ENCODE peak calls at places on chromosomes 13 and 19, in six cellular contexts. V is IMR-90; O is adrenal gland; S is CD8-positive, alpha-beta memory T cell; B is ovary; R is PC-3. L is an unnamed sample. For H3K9me3, the result is how much of the 10 kb centered on the place peaks cover.

GRCh38 chr19:38385057-38385803 is 2.6 kb downstream of the GGN start:
- DNase-seq in B (no peak), S (no peak), V (no peak), O (no peak), R (no peak), L (no peak)

GRCh38 chr13:75556961-75557360 is 7.4 kb downstream of the UCHL3 start:
- DNase-seq in V (no peak), O (no peak), R (no peak), B (no peak), S (no peak), L (no peak)

GRCh38 chr19:36008336-36008978 is at the start of gene SYNE4:
- DNase-seq in V (no peak), B (peak), S (no peak), O (no peak), R (peak), L (no peak)

GRCh38 chr13:40407567-40407966 is 258.9 kb downstream of the FOXO1 start:
- DNase-seq in S (no peak), V (no peak), R (peak), O (no peak), B (no peak), L (no peak)

GRCh38 chr13:29909975-29910674 is 59.7 kb upstream of the UBL3 start:
- DNase-seq in B (no peak), R (peak), O (no peak), S (no peak), V (peak), L (peak)

GRCh38 chr19:5394907-5395505 is 54.4 kb upstream of the PTPRS start:
- DNase-seq in V (no peak), O (no peak), B (no peak), R (no peak), S (no peak), L (no peak)

GRCh38 chr19:56839665-56840451 is 668 bp downstream of the PEG3 start:
- DNase-seq in R (peak), B (peak), O (peak), V (no peak), S (no peak), L (no peak)

GRCh38 chr13:25939961-25940687 is 111.7 kb downstream of the SHISA2 start:
- DNase-seq in R (no peak), B (no peak), O (no peak), S (no peak), V (no peak), L (no peak)

GRCh38 chr19:18999896-19000620 is 33.3 kb downstream of the SUGP2 start:
- DNase-seq in O (no peak), S (no peak), V (peak), R (no peak), B (no peak), L (peak)

GRCh38 chr13:41905600-41906254 is 55.2 kb downstream of the VWA8 start:
- DNase-seq in R (peak), S (peak), V (peak), O (no peak), B (no peak), L (no peak)

GRCh38 chr19:29928831-29929230 is 13.2 kb upstream of the URI1 start:
- DNase-seq in R (no peak), B (no peak), S (no peak), V (no peak), O (no peak), L (no peak)

GRCh38 chr13:42992585-42993122 is 613 bp upstream of the EPSTI1 start:
- DNase-seq in V (no peak), S (peak), B (no peak), O (no peak), R (no peak), L (no peak)

GRCh38 chr13:20550799-20551198 is 16.2 kb upstream of the IFT88 start:
- DNase-seq in S (no peak), V (no peak), B (no peak), O (no peak), R (peak), L (no peak)

GRCh38 chr19:55696301-55697068 is 21.5 kb downstream of the EPN1 start:
- DNase-seq in V (no peak), O (no peak), B (no peak), R (no peak), S (no peak), L (no peak)

GRCh38 chr13:40352807-40353562 is 313.5 kb downstream of the FOXO1 start:
- DNase-seq in R (no peak), S (no peak), B (peak), V (no peak), O (peak), L (no peak)

GRCh38 chr13:34017231-34017630 is 199.3 kb downstream of the RFC3 start:
- DNase-seq in V (no peak), S (no peak), B (no peak), R (peak), O (no peak), L (no peak)

GRCh38 chr13:112943309-112944125 is 25.5 kb upstream of the MCF2L start:
- DNase-seq in S (peak), O (peak), B (peak), R (peak), V (peak), L (peak)

GRCh38 chr13:92317066-92317465 is 909.5 kb upstream of the GPC6 start:
- DNase-seq in V (peak), O (no peak), S (no peak), B (no peak), R (no peak), L (peak)

GRCh38 chr13:27311518-27312208 is 41.0 kb downstream of the RASL11A start:
- DNase-seq in B (no peak), V (no peak), O (no peak), R (no peak), S (no peak), L (no peak)

GRCh38 chr19:2491130-2491801 is 15.3 kb downstream of the GADD45B start:
- DNase-seq in O (peak), R (peak), S (no peak), V (peak), B (no peak), L (peak)

GRCh38 chr13:113921763-113922162 is 52.1 kb downstream of the C13orf46 start:
- DNase-seq in R (no peak), S (no peak), V (no peak), O (no peak), B (no peak), L (no peak)

GRCh38 chr19:18386543-18387251 is 739 bp downstream of the GDF15 start:
- DNase-seq in V (peak), O (no peak), R (no peak), S (no peak), B (no peak), L (peak)

GRCh38 chr13:71316964-71317363 is 550.0 kb downstream of the DACH1 start:
- DNase-seq in R (no peak), O (no peak), S (no peak), V (no peak), B (no peak), L (no peak)

GRCh38 chr13:33312150-33312908 is 26.8 kb upstream of the STARD13 start:
- DNase-seq in S (no peak), O (no peak), V (peak), B (no peak), R (no peak), L (no peak)

GRCh38 chr13:92461831-92462230 is 764.8 kb upstream of the GPC6 start:
- DNase-seq in B (no peak), R (no peak), V (no peak), O (no peak), S (no peak), L (no peak)

GRCh38 chr13:85074543-85075313 is 724.5 kb downstream of the SLITRK6 start:
- DNase-seq in B (no peak), V (no peak), S (no peak), O (no peak), R (peak), L (no peak)

GRCh38 chr19:29687244-29687896 is 22.1 kb downstream of the PLEKHF1 start:
- DNase-seq in O (no peak), B (no peak), R (peak), V (peak), S (no peak), L (peak)

DNA sequence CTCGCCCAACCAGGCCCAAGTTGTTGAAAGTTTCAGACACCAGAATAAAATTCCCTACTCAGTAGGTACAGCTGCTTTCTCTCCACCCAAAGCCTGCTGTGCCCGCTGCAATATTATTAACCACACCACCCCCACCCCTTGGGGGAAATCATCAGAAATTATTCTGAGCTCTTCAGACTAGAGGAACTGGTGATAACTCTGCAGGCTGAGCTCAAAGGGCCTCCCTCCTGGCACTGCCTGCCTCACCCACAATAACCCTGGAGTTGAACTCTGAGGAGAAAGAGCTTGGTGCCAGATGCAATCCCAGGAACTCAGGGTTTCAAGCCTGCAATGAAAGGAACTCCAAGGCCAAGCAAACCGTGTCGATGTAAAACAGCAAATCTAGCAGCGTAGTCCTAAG is 381.7 kb upstream of the ZNF507 start:
- DNase-seq in R (no peak), V (no peak), B (no peak), S (no peak), O (peak), L (no peak)
- H3K9me3 ChIP-seq in R (under half), V (under half), B (under half), S (under half), O (under half), L (under half)

DNA sequence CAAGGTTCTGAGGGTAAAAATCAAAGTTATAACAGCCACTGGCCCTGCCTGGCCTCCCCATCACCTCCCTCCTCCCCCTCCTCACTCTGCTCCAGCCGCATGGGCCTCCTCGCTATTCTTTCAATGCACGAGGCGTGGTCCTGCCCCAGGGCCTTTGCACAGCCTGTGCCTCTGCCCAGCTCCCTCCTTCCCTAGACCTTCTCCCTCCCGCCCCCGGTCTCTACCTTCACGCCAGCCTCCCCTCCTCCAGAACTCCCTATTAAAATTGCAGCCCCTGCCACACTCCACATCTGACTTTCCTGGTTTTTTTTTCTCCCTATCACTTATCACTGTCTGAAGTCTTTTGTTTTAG is 3.3 kb downstream of the RAX2 start:
- DNase-seq in O (no peak), S (no peak), R (no peak), B (no peak), V (no peak), L (no peak)
- H3K4me3 ChIP-seq in O (no peak), S (no peak), R (no peak), B (no peak), V (no peak), L (no peak)

DNA sequence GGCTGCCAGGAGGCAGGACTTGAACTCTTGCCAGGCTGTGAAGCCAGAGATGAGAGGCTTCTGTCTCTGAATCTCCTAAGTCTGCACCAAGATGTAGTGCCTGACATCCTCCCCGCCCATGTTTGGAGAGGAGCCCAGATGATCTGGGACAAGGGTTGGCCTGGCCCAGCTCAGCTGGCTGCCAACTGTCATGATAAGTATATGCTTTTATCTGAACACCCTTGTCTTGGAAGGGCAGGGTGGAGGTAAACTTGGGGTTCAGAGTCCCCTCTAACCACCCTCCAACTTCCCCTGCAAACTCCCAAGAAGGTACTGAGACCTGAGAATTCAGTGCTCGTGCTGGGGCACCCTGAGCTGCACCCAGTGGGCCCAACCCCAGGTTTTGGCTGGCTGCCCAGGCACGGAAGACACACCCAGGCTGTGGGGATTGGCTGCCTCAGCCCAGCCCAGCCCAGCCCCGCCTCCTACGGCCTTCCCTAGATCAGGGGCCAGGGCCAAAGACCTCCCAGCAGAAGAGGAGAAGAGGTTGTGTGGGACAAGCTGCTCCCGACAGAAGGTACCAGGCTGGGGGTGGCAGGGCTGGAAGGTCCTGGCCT is at the start of gene CYP4F12:
- DNase-seq in V (no peak), S (peak), O (peak), B (peak), R (peak), L (peak)
- H3K9me3 ChIP-seq in V (under half), S (under half), O (under half), B (under half), R (under half), L (under half)

DNA sequence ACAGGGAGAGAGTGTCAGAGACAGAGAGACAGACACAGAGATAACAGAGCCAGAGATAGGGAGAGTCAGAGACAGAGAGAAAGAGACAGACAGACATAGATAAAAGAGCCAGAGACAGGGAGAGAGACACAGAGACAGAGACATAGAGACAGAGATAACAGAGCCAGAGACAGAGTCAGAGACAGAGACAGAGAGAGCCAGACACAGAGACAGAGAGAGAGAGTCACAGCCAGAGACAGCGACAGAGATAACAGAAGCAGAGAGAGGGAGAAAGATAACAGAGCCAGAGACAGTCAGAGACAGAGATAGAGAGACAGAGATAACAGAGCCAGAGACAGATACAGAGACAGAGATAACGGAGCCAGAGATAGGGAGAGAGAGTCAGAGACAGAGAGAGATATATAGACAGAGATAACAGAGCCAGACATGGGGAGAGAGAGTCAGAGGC is 865 bp upstream of the TNFSF9 start:
- DNase-seq in B (no peak), R (no peak), V (no peak), O (no peak), S (no peak), L (no peak)
- H3K4me3 ChIP-seq in B (no peak), R (peak), V (peak), O (peak), S (peak), L (peak)

DNA sequence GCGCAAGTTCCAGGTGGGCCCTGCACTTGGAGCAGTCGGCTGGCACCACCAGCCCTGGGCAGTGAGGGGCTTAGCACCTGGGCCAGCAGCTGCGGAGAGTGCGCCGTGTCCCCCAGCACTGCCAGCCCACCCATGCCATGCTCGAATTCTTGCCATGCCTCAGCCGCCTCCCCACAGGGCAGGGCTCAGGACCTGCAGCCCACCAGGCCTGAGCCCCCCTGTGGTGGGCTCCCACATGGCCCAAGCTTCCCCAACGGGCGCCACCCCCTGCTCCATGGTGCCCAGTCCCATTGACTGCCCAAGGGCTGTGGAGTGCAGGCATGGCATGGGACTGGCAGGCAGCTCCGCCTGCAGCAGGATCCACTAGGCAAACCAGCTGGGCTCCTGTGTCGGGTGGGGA is 9.4 kb upstream of the ZNF426 start:
- DNase-seq in V (no peak), O (no peak), B (no peak), R (no peak), S (no peak), L (no peak)
- H3K9me3 ChIP-seq in V (under half), O (under half), B (under half), R (under half), S (under half), L (under half)

L was measured in MG63.